ENCODE peak calls at places on chromosomes 5 and 9, in six cellular contexts. R is GM12865, J is IMR-90, I is choroid plexus epithelial cell, A is astrocyte of the cerebellum, V is Panc1. Y is an unnamed sample.

GRCh38 chr5:95382843-95383242 is 8.3 kb upstream of the FAM81B start:
- DNase-seq in R (no peak), J (no peak), I (no peak), A (no peak), V (no peak), Y (no peak)

GRCh38 chr5:34905564-34905963 is 9.7 kb downstream of the RAD1 start:
- DNase-seq in R (no peak), J (no peak), I (peak), A (no peak), V (no peak), Y (no peak)

GRCh38 chr9:137048655-137049543 is 2.9 kb upstream of the NPDC1 start:
- DNase-seq in R (no peak), J (no peak), I (no peak), A (no peak), V (no peak), Y (no peak)

GRCh38 chr5:122091942-122092600 is 14.0 kb upstream of the LOX start:
- DNase-seq in R (no peak), J (peak), I (peak), A (peak), V (no peak), Y (no peak)

GRCh38 chr9:129624947-129625346 is 1.0 kb upstream of the NTMT1 start:
- DNase-seq in R (peak), J (peak), I (peak), A (no peak), V (no peak), Y (no peak)

GRCh38 chr5:168215646-168216045 is 75.8 kb upstream of the WWC1 start:
- DNase-seq in R (no peak), J (no peak), I (no peak), A (no peak), V (no peak), Y (no peak)

GRCh38 chr5:135271533-135272310 is 127.3 kb downstream of the MACROH2A1 start:
- DNase-seq in R (peak), J (peak), I (no peak), A (no peak), V (no peak), Y (no peak)

GRCh38 chr5:101102506-101102905 is 199.4 kb upstream of the ST8SIA4 start:
- DNase-seq in R (no peak), J (no peak), I (no peak), A (no peak), V (no peak), Y (no peak)

GRCh38 chr9:115109486-115109885 is 8.5 kb downstream of the TNC start:
- DNase-seq in R (no peak), J (peak), I (peak), A (no peak), V (no peak), Y (no peak)

GRCh38 chr5:166672431-166672830 is 1619.0 kb upstream of the WWC1 start:
- DNase-seq in R (no peak), J (no peak), I (no peak), A (no peak), V (no peak), Y (no peak)

GRCh38 chr9:71483457-71483856 is 284.9 kb downstream of the CEMIP2 start:
- DNase-seq in R (no peak), J (no peak), I (no peak), A (no peak), V (no peak), Y (no peak)

GRCh38 chr5:103283869-103284268 is 25.3 kb downstream of the MACIR start:
- DNase-seq in R (no peak), J (no peak), I (no peak), A (no peak), V (no peak), Y (no peak)

GRCh38 chr9:136225748-136226679 is 19.6 kb downstream of the QSOX2 start:
- DNase-seq in R (peak), J (peak), I (peak), A (peak), V (peak), Y (no peak)

GRCh38 chr5:16776611-16777251 is 159.4 kb downstream of the MYO10 start:
- DNase-seq in R (no peak), J (no peak), I (peak), A (no peak), V (no peak), Y (no peak)

GRCh38 chr9:70169222-70169621 is 89.6 kb upstream of the SMC5 start:
- DNase-seq in R (no peak), J (no peak), I (no peak), A (no peak), V (no peak), Y (no peak)

GRCh38 chr5:178625679-178626483 is 969 bp downstream of the CLK4 start:
- DNase-seq in R (no peak), J (no peak), I (peak), A (no peak), V (no peak), Y (no peak)

GRCh38 chr5:76025069-76025468 is 58.1 kb upstream of the SV2C start:
- DNase-seq in R (no peak), J (no peak), I (no peak), A (no peak), V (no peak), Y (no peak)

GRCh38 chr5:9430306-9430705 is 115.6 kb downstream of the SEMA5A start:
- DNase-seq in R (no peak), J (no peak), I (no peak), A (no peak), V (no peak), Y (no peak)

GRCh38 chr5:78731884-78732283 is 83.3 kb upstream of the LHFPL2 start:
- DNase-seq in R (no peak), J (peak), I (peak), A (no peak), V (no peak), Y (no peak)

GRCh38 chr9:94250456-94250855 is 8.6 kb upstream of the ZNF169 start:
- DNase-seq in R (no peak), J (no peak), I (no peak), A (no peak), V (no peak), Y (no peak)

GRCh38 chr9:116390306-116391228 is 237.0 kb downstream of the PAPPA start:
- DNase-seq in R (peak), J (no peak), I (no peak), A (no peak), V (no peak), Y (no peak)

GRCh38 chr5:893711-894110 is 1.0 kb downstream of the TRIP13 start:
- DNase-seq in R (no peak), J (no peak), I (no peak), A (no peak), V (no peak), Y (no peak)

GRCh38 chr9:19102181-19102630 is 498 bp downstream of the HAUS6 start:
- DNase-seq in R (peak), J (peak), I (no peak), A (no peak), V (no peak), Y (no peak)

GRCh38 chr5:107165296-107165695 is 505.4 kb downstream of the EFNA5 start:
- DNase-seq in R (no peak), J (no peak), I (no peak), A (no peak), V (no peak), Y (no peak)

GRCh38 chr5:128498844-128499455 is 39.1 kb downstream of the FBN2 start:
- DNase-seq in R (peak), J (peak), I (peak), A (peak), V (no peak), Y (peak)

GRCh38 chr5:95870105-95870672 is 47.7 kb upstream of the GLRX start:
- DNase-seq in R (peak), J (peak), I (peak), A (no peak), V (no peak), Y (no peak)

GRCh38 chr5:136195971-136196577 is 3.1 kb upstream of the SMIM32 start:
- DNase-seq in R (no peak), J (no peak), I (peak), A (no peak), V (no peak), Y (no peak)

GRCh38 chr5:92899611-92900010 is 681.4 kb downstream of the NR2F1-AS1 start:
- DNase-seq in R (no peak), J (peak), I (no peak), A (no peak), V (no peak), Y (no peak)

GRCh38 chr5:43432486-43433365 is 20.5 kb upstream of the CCL28 start:
- DNase-seq in R (no peak), J (peak), I (peak), A (peak), V (no peak), Y (peak)

GRCh38 chr5:142003266-142003800 is 9.5 kb downstream of the GNPDA1 start:
- DNase-seq in R (no peak), J (no peak), I (no peak), A (no peak), V (no peak), Y (no peak)

GRCh38 chr5:55908804-55909203 is 57.6 kb downstream of the IL31RA start:
- DNase-seq in R (no peak), J (no peak), I (no peak), A (no peak), V (no peak), Y (no peak)

GRCh38 chr5:136035837-136036236 is 7.0 kb downstream of the TGFBI start:
- DNase-seq in R (no peak), J (no peak), I (no peak), A (no peak), V (no peak), Y (no peak)

GRCh38 chr9:12774861-12775367 is at the start of gene LURAP1L:
- DNase-seq in R (no peak), J (peak), I (peak), A (peak), V (no peak), Y (peak)

GRCh38 chr9:135086597-135087488 is 625 bp upstream of the OLFM1 start:
- DNase-seq in R (no peak), J (no peak), I (no peak), A (no peak), V (no peak), Y (no peak)

GRCh38 chr5:106397700-106398099 is 1273.0 kb downstream of the EFNA5 start:
- DNase-seq in R (peak), J (peak), I (peak), A (peak), V (peak), Y (peak)

GRCh38 chr5:108773330-108773729 is 25.6 kb downstream of the FER start:
- DNase-seq in R (no peak), J (no peak), I (no peak), A (no peak), V (no peak), Y (no peak)

GRCh38 chr5:138463335-138464017 is 1.8 kb upstream of the EGR1 start:
- DNase-seq in R (peak), J (no peak), I (no peak), A (peak), V (no peak), Y (no peak)

GRCh38 chr9:2158111-2158610 is 143.0 kb downstream of the SMARCA2 start:
- DNase-seq in R (peak), J (peak), I (peak), A (peak), V (no peak), Y (no peak)
- TF ChIP-seq CTCF in R (no peak), J (peak), I (no peak), A (peak), V (no peak), Y (no peak)

DNA sequence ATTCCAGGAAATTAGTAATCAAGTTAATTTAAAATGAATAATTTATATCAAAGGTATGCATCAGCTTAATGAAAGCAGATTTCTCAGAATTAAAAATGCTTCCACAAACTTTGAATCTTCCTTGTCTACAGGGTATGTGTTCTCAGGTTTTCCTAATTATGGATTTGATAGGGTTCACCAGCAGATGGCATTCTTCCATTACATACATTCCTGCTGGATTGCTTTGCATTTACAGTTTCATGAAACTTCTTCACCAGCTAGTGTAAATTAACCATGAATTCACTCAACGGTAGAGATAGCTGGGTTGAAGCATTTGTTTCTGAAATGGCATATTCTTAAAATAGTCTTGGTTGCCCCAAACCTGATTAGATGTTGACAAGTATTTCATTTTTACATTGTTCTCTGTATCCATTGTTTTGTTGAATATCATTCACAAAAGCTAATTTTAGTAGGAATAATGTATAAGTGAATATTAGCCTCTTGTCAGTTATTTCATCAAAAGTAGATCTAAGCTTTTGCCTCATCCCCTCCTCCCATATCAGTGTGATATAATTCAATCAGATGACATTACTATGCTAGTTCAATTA is 68.7 kb upstream of the WDR41 start:
- DNase-seq in R (peak), J (peak), I (peak), A (peak), V (peak), Y (peak)
- TF ChIP-seq CTCF in R (peak), J (peak), I (peak), A (peak), V (peak), Y (peak)

DNA sequence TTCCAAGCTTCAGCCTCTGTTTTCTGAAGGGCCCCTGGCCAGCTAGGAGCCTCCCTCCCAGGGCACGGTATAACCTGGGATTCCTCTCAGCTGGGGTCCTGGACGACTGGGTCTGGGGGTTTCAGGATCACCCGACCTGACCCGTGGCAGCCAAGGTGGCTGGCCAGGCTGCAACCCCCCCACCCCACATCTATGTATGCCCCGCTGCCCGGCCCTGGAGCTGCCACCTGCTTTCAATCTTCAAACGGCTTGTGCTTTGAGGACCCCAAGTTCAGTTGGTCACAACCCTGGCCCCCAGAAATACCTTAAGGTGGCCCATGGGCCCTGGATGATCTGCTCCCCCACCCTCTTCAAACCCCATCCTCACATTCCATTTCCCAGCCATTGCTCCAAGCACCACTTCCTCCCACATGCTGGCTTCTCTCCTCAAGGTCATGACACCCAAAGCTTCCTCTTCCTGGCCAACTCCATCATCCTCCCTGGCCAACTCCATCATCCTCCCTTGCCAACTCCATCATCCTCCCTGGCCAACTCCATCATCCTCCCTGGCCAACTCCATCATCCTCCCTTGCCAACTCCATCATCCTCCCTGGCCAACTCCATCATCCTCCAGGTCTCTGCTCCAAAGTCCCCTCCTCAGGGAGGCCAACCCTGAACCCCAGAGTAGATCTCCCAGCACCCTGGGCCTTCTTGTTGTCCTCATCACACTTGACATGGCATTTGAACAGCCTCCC is 17.2 kb upstream of the TTLL11 start:
- DNase-seq in R (no peak), J (no peak), I (no peak), A (no peak), V (no peak), Y (no peak)
- TF ChIP-seq CTCF in R (no peak), J (no peak), I (no peak), A (no peak), V (no peak), Y (no peak)

DNA sequence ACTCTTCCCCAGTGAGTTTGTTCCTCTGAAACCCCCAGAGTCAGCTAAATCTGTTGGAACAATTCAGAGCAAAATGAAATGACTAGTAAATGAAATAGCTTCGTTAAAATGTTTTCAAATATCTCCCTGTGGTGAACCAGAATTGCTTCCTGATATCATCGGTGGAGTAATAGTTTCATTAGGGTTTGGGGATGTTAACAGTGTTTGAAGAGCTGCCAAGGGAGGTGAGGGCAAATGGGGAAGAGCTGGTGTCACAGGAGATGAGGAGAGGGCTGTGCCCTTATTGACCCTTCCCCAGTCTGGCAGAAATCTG is 4.3 kb upstream of the C7 start:
- DNase-seq in R (no peak), J (no peak), I (no peak), A (no peak), V (no peak), Y (no peak)
- TF ChIP-seq CTCF in R (no peak), J (no peak), I (no peak), A (no peak), V (no peak), Y (no peak)